ENCODE peak calls at places on chromosomes 5 and 9, in six cellular contexts. One of them, this sample, is unnamed.

GRCh38 chr5:98768160-98769005 is 5.1 kb upstream of the RGMB start:
- DNase-seq in hepatocyte: peak; percentile 65
- DNase-seq in breast epithelium: no peak
- DNase-seq in IMR-90: peak; percentile 73
- DNase-seq in keratinocyte: no peak
- DNase-seq in adrenal gland: peak; percentile 50
- DNase-seq in this sample: no peak

GRCh38 chr9:76090909-76091308 is 200.4 kb downstream of the PCSK5 start:
- DNase-seq in keratinocyte: no peak
- DNase-seq in IMR-90: no peak
- DNase-seq in hepatocyte: no peak
- DNase-seq in adrenal gland: no peak
- DNase-seq in breast epithelium: no peak
- DNase-seq in this sample: no peak

GRCh38 chr5:158354958-158355357 is 496.0 kb upstream of the CLINT1 start:
- DNase-seq in breast epithelium: no peak
- DNase-seq in keratinocyte: no peak
- DNase-seq in hepatocyte: no peak
- DNase-seq in adrenal gland: no peak
- DNase-seq in IMR-90: no peak
- DNase-seq in this sample: no peak

GRCh38 chr5:172505403-172505759 is 51.1 kb upstream of the SH3PXD2B start:
- DNase-seq in adrenal gland: no peak
- DNase-seq in breast epithelium: no peak
- DNase-seq in IMR-90: no peak
- DNase-seq in hepatocyte: no peak
- DNase-seq in keratinocyte: no peak
- DNase-seq in this sample: no peak

GRCh38 chr5:31408814-31409213 is 123.1 kb downstream of the DROSHA start:
- DNase-seq in keratinocyte: peak; percentile 96
- DNase-seq in hepatocyte: no peak
- DNase-seq in adrenal gland: no peak
- DNase-seq in breast epithelium: peak; percentile 21
- DNase-seq in IMR-90: peak; percentile 74
- DNase-seq in this sample: peak; percentile 73

GRCh38 chr9:42852133-42852532 is 668.7 kb downstream of the SPATA31A6 start:
- DNase-seq in adrenal gland: peak; percentile 75
- DNase-seq in breast epithelium: no peak
- DNase-seq in hepatocyte: peak; percentile 72
- DNase-seq in keratinocyte: no peak
- DNase-seq in IMR-90: no peak
- DNase-seq in this sample: no peak

GRCh38 chr5:144276034-144276822 is 105.6 kb downstream of the KCTD16 start:
- DNase-seq in IMR-90: peak; percentile 6
- DNase-seq in keratinocyte: no peak
- DNase-seq in adrenal gland: no peak
- DNase-seq in breast epithelium: no peak
- DNase-seq in hepatocyte: no peak
- DNase-seq in this sample: no peak

GRCh38 chr5:149416977-149417713 is 38.1 kb upstream of the IL17B start:
- DNase-seq in IMR-90: peak; percentile 91
- DNase-seq in adrenal gland: no peak
- DNase-seq in breast epithelium: no peak
- DNase-seq in keratinocyte: no peak
- DNase-seq in hepatocyte: peak; percentile 66
- DNase-seq in this sample: no peak

GRCh38 chr5:135437796-135438560 is 9.2 kb downstream of the DCANP1 start:
- DNase-seq in hepatocyte: peak; percentile 72
- DNase-seq in keratinocyte: no peak
- DNase-seq in adrenal gland: peak; percentile 76
- DNase-seq in breast epithelium: no peak
- DNase-seq in IMR-90: peak; percentile 96
- DNase-seq in this sample: no peak

GRCh38 chr5:82156876-82157275 is 121.3 kb downstream of the RPS23 start:
- DNase-seq in IMR-90: no peak
- DNase-seq in breast epithelium: no peak
- DNase-seq in hepatocyte: peak; percentile 19
- DNase-seq in adrenal gland: no peak
- DNase-seq in keratinocyte: no peak
- DNase-seq in this sample: no peak

GRCh38 chr5:68464424-68464823 is 248.9 kb downstream of the PIK3R1 start:
- DNase-seq in adrenal gland: no peak
- DNase-seq in keratinocyte: no peak
- DNase-seq in hepatocyte: no peak
- DNase-seq in IMR-90: peak; percentile 36
- DNase-seq in breast epithelium: no peak
- DNase-seq in this sample: peak; percentile 67

GRCh38 chr5:80364892-80365291 is 43.0 kb upstream of the ZFYVE16 start:
- DNase-seq in breast epithelium: no peak
- DNase-seq in adrenal gland: no peak
- DNase-seq in IMR-90: no peak
- DNase-seq in hepatocyte: no peak
- DNase-seq in keratinocyte: no peak
- DNase-seq in this sample: no peak

GRCh38 chr5:152329191-152329590 is 75.9 kb downstream of the NMUR2 start:
- DNase-seq in breast epithelium: no peak
- DNase-seq in adrenal gland: no peak
- DNase-seq in hepatocyte: no peak
- DNase-seq in keratinocyte: no peak
- DNase-seq in IMR-90: no peak
- DNase-seq in this sample: no peak

GRCh38 chr5:426392-426976 is 16.5 kb upstream of the EXOC3 start:
- DNase-seq in IMR-90: no peak
- DNase-seq in adrenal gland: no peak
- DNase-seq in hepatocyte: no peak
- DNase-seq in keratinocyte: no peak
- DNase-seq in breast epithelium: no peak
- DNase-seq in this sample: no peak

GRCh38 chr5:124806026-124806856 is 59.8 kb upstream of the ZNF608 start:
- DNase-seq in hepatocyte: peak; percentile 90
- DNase-seq in adrenal gland: peak; percentile 89
- DNase-seq in IMR-90: peak; percentile 81
- DNase-seq in keratinocyte: peak; percentile 32
- DNase-seq in breast epithelium: peak; percentile 76
- DNase-seq in this sample: peak; percentile 75

GRCh38 chr5:169350759-169351240 is 49.9 kb upstream of the SLIT3 start:
- DNase-seq in hepatocyte: peak; percentile 59
- DNase-seq in adrenal gland: peak; percentile 63
- DNase-seq in breast epithelium: peak; percentile 55
- DNase-seq in IMR-90: peak; percentile 89
- DNase-seq in keratinocyte: peak; percentile 96
- DNase-seq in this sample: peak; percentile 99
- TF ChIP-seq CTCF in hepatocyte: no peak
- TF ChIP-seq CTCF in adrenal gland: no peak
- TF ChIP-seq CTCF in breast epithelium: no peak
- TF ChIP-seq CTCF in IMR-90: no peak
- TF ChIP-seq CTCF in keratinocyte: no peak
- TF ChIP-seq CTCF in this sample: no peak

GRCh38 chr5:12947379-12947778 is 997.1 kb downstream of the DNAH5 start:
- DNase-seq in hepatocyte: no peak
- DNase-seq in keratinocyte: no peak
- DNase-seq in adrenal gland: no peak
- DNase-seq in IMR-90: no peak
- DNase-seq in breast epithelium: no peak
- DNase-seq in this sample: no peak

GRCh38 chr5:12951846-12952245 is 992.6 kb downstream of the DNAH5 start:
- DNase-seq in adrenal gland: no peak
- DNase-seq in IMR-90: no peak
- DNase-seq in breast epithelium: no peak
- DNase-seq in keratinocyte: no peak
- DNase-seq in hepatocyte: no peak
- DNase-seq in this sample: no peak

GRCh38 chr5:12952409-12952808 is 992.1 kb downstream of the DNAH5 start:
- DNase-seq in IMR-90: no peak
- DNase-seq in adrenal gland: no peak
- DNase-seq in hepatocyte: no peak
- DNase-seq in breast epithelium: no peak
- DNase-seq in keratinocyte: no peak
- DNase-seq in this sample: no peak
- H3K4me3 ChIP-seq in IMR-90: no peak overlapping the region
- H3K4me3 ChIP-seq in adrenal gland: no peak overlapping the region
- H3K4me3 ChIP-seq in hepatocyte: no peak overlapping the region
- H3K4me3 ChIP-seq in breast epithelium: no peak overlapping the region
- H3K4me3 ChIP-seq in keratinocyte: no peak overlapping the region
- H3K4me3 ChIP-seq in this sample: no peak overlapping the region

GRCh38 chr9:22622823-22623222 is 176.2 kb downstream of the DMRTA1 start:
- DNase-seq in breast epithelium: no peak
- DNase-seq in hepatocyte: no peak
- DNase-seq in IMR-90: peak; percentile 0
- DNase-seq in keratinocyte: no peak
- DNase-seq in adrenal gland: no peak
- DNase-seq in this sample: no peak

GRCh38 chr9:22617156-22617555 is 170.5 kb downstream of the DMRTA1 start:
- DNase-seq in keratinocyte: no peak
- DNase-seq in IMR-90: no peak
- DNase-seq in hepatocyte: no peak
- DNase-seq in breast epithelium: no peak
- DNase-seq in adrenal gland: no peak
- DNase-seq in this sample: no peak
- H3K27me3 ChIP-seq in keratinocyte: no peaks in the 10 kb centered on the region
- H3K27me3 ChIP-seq in IMR-90: no peaks in the 10 kb centered on the region
- H3K27me3 ChIP-seq in hepatocyte: no peaks in the 10 kb centered on the region
- H3K27me3 ChIP-seq in breast epithelium: no peaks in the 10 kb centered on the region
- H3K27me3 ChIP-seq in adrenal gland: no peaks in the 10 kb centered on the region
- H3K27me3 ChIP-seq in this sample: no peaks in the 10 kb centered on the region

GRCh38 chr5:10688651-10689171 is 72.3 kb downstream of the DAP start:
- DNase-seq in hepatocyte: no peak
- DNase-seq in keratinocyte: no peak
- DNase-seq in IMR-90: no peak
- DNase-seq in breast epithelium: no peak
- DNase-seq in adrenal gland: no peak
- DNase-seq in this sample: no peak

GRCh38 chr5:10691826-10692785 is 68.9 kb downstream of the DAP start:
- DNase-seq in hepatocyte: no peak
- DNase-seq in adrenal gland: no peak
- DNase-seq in IMR-90: peak; percentile 66
- DNase-seq in breast epithelium: no peak
- DNase-seq in keratinocyte: no peak
- DNase-seq in this sample: no peak

GRCh38 chr5:10690460-10690859 is 70.6 kb downstream of the DAP start:
- DNase-seq in hepatocyte: no peak
- DNase-seq in IMR-90: peak; percentile 58
- DNase-seq in breast epithelium: no peak
- DNase-seq in keratinocyte: no peak
- DNase-seq in adrenal gland: no peak
- DNase-seq in this sample: no peak

GRCh38 chr5:10686890-10687289 is 74.1 kb downstream of the DAP start:
- DNase-seq in breast epithelium: no peak
- DNase-seq in IMR-90: no peak
- DNase-seq in adrenal gland: no peak
- DNase-seq in keratinocyte: no peak
- DNase-seq in hepatocyte: no peak
- DNase-seq in this sample: no peak

DNA sequence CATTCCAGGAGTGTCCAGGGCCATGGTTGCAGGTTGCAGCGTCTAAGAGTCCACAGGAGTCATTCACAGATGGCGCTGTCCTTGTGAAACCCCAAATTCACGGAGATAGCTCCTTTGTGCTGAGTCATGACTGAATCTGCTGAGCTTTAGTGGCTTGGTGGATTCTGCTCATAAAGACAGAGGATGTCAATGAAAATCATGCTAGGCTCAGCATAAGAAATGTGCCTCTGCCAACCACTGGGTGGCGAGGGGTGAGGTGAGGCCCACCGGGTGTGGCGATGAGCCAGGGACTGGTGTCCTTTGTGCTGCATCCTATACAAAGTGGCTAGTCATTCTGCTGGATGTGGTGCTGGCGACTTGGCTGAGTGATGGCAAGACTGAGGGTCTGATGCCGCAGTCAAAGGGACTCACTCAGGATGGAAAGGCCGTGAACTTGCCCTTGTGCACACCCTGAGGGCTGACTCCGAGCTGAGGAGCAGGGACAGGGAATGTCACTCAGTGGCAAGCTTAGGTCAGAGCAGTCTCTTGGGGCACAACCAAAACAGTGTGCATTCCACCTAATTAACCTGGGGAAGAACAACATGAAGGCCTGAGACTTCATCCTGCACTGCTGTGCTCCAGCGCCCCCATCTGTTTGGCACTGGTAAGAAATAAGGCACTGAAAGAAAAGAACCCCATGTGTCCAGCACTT is 71.5 kb downstream of the DAP start:
- DNase-seq in breast epithelium: no peak
- DNase-seq in adrenal gland: no peak
- DNase-seq in hepatocyte: no peak
- DNase-seq in keratinocyte: no peak
- DNase-seq in IMR-90: peak; percentile 46
- DNase-seq in this sample: no peak
- TF ChIP-seq CTCF in breast epithelium: no peak
- TF ChIP-seq CTCF in adrenal gland: no peak
- TF ChIP-seq CTCF in hepatocyte: no peak
- TF ChIP-seq CTCF in keratinocyte: peak; percentile 62
- TF ChIP-seq CTCF in IMR-90: peak; percentile 31
- TF ChIP-seq CTCF in this sample: peak; percentile 48

GRCh38 chr5:132225165-132226032 is 2.3 kb downstream of the P4HA2 start:
- DNase-seq in keratinocyte: peak; percentile 66
- DNase-seq in breast epithelium: peak; percentile 40
- DNase-seq in hepatocyte: peak; percentile 66
- DNase-seq in IMR-90: peak; percentile 79
- DNase-seq in adrenal gland: peak; percentile 27
- DNase-seq in this sample: no peak
- H3K4me3 ChIP-seq in keratinocyte: peak overlapping the region; percentile 53
- H3K4me3 ChIP-seq in breast epithelium: peak overlapping the region; percentile 34
- H3K4me3 ChIP-seq in hepatocyte: no peak overlapping the region
- H3K4me3 ChIP-seq in IMR-90: no peak overlapping the region
- H3K4me3 ChIP-seq in adrenal gland: no peak overlapping the region
- H3K4me3 ChIP-seq in this sample: no peak overlapping the region

This sample was measured in kidney epithelial cell.